ENCODE peak calls at places on chromosome 13, in eight cellular contexts. M is GM23338, J is adrenal gland, U is AG09309, D is heart left ventricle, H is right atrium auricular region, O is A549, N is fibroblast of lung. F is an unnamed sample.

GRCh38 chr13:85411608-85412007 is 387.6 kb downstream of the SLITRK6 start:
- DNase-seq in D (no peak), O (no peak), U (no peak), N (peak), J (no peak), H (no peak), M (no peak), F (no peak)

GRCh38 chr13:79273045-79273444 is 133.0 kb downstream of the RBM26 start:
- DNase-seq in J (no peak), D (no peak), O (no peak), N (no peak), U (no peak), H (no peak), M (no peak), F (no peak)

GRCh38 chr13:44128522-44128921 is 245.1 kb upstream of the SERP2 start:
- DNase-seq in D (peak), J (peak), O (no peak), N (peak), M (no peak), U (no peak), H (peak), F (no peak)

GRCh38 chr13:93775507-93776108 is 549.0 kb downstream of the GPC6 start:
- DNase-seq in J (no peak), O (no peak), M (no peak), H (no peak), U (peak), D (no peak), N (peak), F (no peak)

GRCh38 chr13:47679391-47679790 is 321.7 kb downstream of the SUCLA2 start:
- DNase-seq in O (no peak), D (no peak), N (peak), H (no peak), M (no peak), U (peak), J (no peak), F (no peak)

GRCh38 chr13:80342541-80343371 is 1.8 kb upstream of the SPRY2 start:
- DNase-seq in N (peak), U (no peak), O (peak), H (peak), D (peak), J (peak), M (peak), F (no peak)

GRCh38 chr13:21385710-21386109 is 73.4 kb downstream of the ZDHHC20 start:
- DNase-seq in M (no peak), O (no peak), N (no peak), H (no peak), D (no peak), J (no peak), U (no peak), F (no peak)

GRCh38 chr13:62879071-62879470 is 1463.4 kb upstream of the PCDH20 start:
- DNase-seq in M (no peak), O (no peak), N (peak), D (no peak), U (no peak), H (no peak), J (no peak), F (no peak)

GRCh38 chr13:20796791-20797513 is 23.2 kb upstream of the EEF1AKMT1 start:
- DNase-seq in U (no peak), M (no peak), N (peak), J (no peak), O (no peak), H (no peak), D (no peak), F (no peak)

GRCh38 chr13:91904005-91904404 is 505.6 kb downstream of the GPC5 start:
- DNase-seq in D (no peak), J (no peak), O (no peak), M (no peak), U (no peak), H (no peak), N (no peak), F (peak)

GRCh38 chr13:100203696-100204367 is 114.9 kb downstream of the PCCA start:
- DNase-seq in H (no peak), N (peak), D (no peak), M (no peak), U (no peak), J (no peak), O (no peak), F (peak)

GRCh38 chr13:66154354-66154753 is 1075.8 kb downstream of the PCDH9 start:
- DNase-seq in H (no peak), N (no peak), M (no peak), D (no peak), O (no peak), U (peak), J (no peak), F (no peak)

GRCh38 chr13:23544668-23545067 is 25.5 kb upstream of the TNFRSF19 start:
- DNase-seq in U (no peak), J (no peak), O (no peak), M (no peak), N (no peak), D (no peak), H (no peak), F (no peak)

GRCh38 chr13:41456768-41457588 is at the start of gene RGCC:
- DNase-seq in H (peak), M (peak), J (peak), U (no peak), O (peak), N (peak), D (peak), F (no peak)

GRCh38 chr13:110426745-110427144 is 119.7 kb downstream of the COL4A2 start:
- DNase-seq in H (no peak), U (no peak), D (no peak), J (no peak), N (no peak), M (no peak), O (no peak), F (no peak)

GRCh38 chr13:19601749-19602725 is 31.4 kb upstream of the MPHOSPH8 start:
- DNase-seq in H (no peak), O (peak), J (peak), M (peak), D (peak), N (peak), U (no peak), F (no peak)

GRCh38 chr13:40665754-40666057 is 735 bp downstream of the FOXO1 start:
- DNase-seq in D (no peak), U (no peak), O (no peak), H (no peak), M (no peak), N (peak), J (no peak), F (no peak)

GRCh38 chr13:65638572-65639168 is 1591.5 kb downstream of the PCDH9 start:
- DNase-seq in N (peak), J (peak), M (peak), H (no peak), U (peak), O (peak), D (no peak), F (peak)

GRCh38 chr13:33721719-33722118 is 96.2 kb upstream of the RFC3 start:
- DNase-seq in D (no peak), O (peak), H (no peak), U (no peak), J (peak), N (peak), M (no peak), F (no peak)

GRCh38 chr13:100176781-100177389 is 88.0 kb downstream of the PCCA start:
- DNase-seq in N (peak), M (no peak), U (peak), H (no peak), J (no peak), D (no peak), O (no peak), F (peak)

GRCh38 chr13:62110079-62110478 is 694.4 kb upstream of the PCDH20 start:
- DNase-seq in O (no peak), H (no peak), U (no peak), N (no peak), D (no peak), J (no peak), M (no peak), F (no peak)

GRCh38 chr13:21548577-21548976 is 55.4 kb downstream of the MICU2 start:
- DNase-seq in N (no peak), J (no peak), U (no peak), O (no peak), D (no peak), H (no peak), M (no peak), F (no peak)

GRCh38 chr13:44273991-44274810 is 99.4 kb upstream of the SERP2 start:
- DNase-seq in H (no peak), D (no peak), N (no peak), J (no peak), U (peak), O (no peak), M (no peak), F (no peak)

GRCh38 chr13:58087566-58087965 is 456.0 kb downstream of the PCDH17 start:
- DNase-seq in H (no peak), U (no peak), J (no peak), O (no peak), N (peak), M (peak), D (no peak), F (no peak)

GRCh38 chr13:98581971-98582702 is 5.2 kb upstream of the STK24 start:
- DNase-seq in D (no peak), O (no peak), N (peak), U (no peak), J (no peak), M (no peak), H (no peak), F (no peak)

GRCh38 chr13:101838305-101838835 is 385.9 kb downstream of the ITGBL1 start:
- DNase-seq in U (no peak), N (peak), D (no peak), H (no peak), M (no peak), O (no peak), J (no peak), F (no peak)

GRCh38 chr13:87120476-87120875 is 550.7 kb upstream of the SLITRK5 start:
- DNase-seq in H (no peak), U (no peak), D (no peak), N (no peak), M (no peak), J (no peak), O (no peak), F (no peak)

GRCh38 chr13:40777166-40777956 is 6.4 kb upstream of the MRPS31 start:
- DNase-seq in M (peak), H (no peak), J (peak), D (no peak), N (peak), U (no peak), O (peak), F (no peak)

GRCh38 chr13:81671103-81671502 is 1330.2 kb upstream of the SPRY2 start:
- DNase-seq in N (no peak), H (no peak), J (no peak), O (no peak), M (no peak), U (no peak), D (no peak), F (no peak)

GRCh38 chr13:23599083-23599925 is 29.1 kb downstream of the TNFRSF19 start:
- DNase-seq in D (no peak), O (no peak), U (no peak), N (peak), J (no peak), H (no peak), M (peak), F (peak)

GRCh38 chr13:32645854-32646253 is 59.6 kb downstream of the PDS5B start:
- DNase-seq in O (no peak), U (no peak), N (peak), H (no peak), J (no peak), M (no peak), D (no peak), F (no peak)

GRCh38 chr13:42968906-42969305 is 23.1 kb downstream of the EPSTI1 start:
- DNase-seq in D (no peak), H (no peak), N (no peak), U (no peak), O (no peak), M (peak), J (no peak), F (no peak)

GRCh38 chr13:34720618-34721017 is 221.5 kb upstream of the NBEA start:
- DNase-seq in D (no peak), M (no peak), J (no peak), H (no peak), U (no peak), O (no peak), N (peak), F (no peak)

GRCh38 chr13:106372199-106373160 is 163.0 kb downstream of the EFNB2 start:
- DNase-seq in M (no peak), O (no peak), U (peak), H (no peak), N (peak), D (no peak), J (no peak), F (no peak)

GRCh38 chr13:90552702-90553101 is 794.8 kb upstream of the MIR17HG start:
- DNase-seq in D (no peak), M (no peak), J (no peak), U (no peak), N (no peak), H (no peak), O (no peak), F (no peak)

GRCh38 chr13:109211616-109212015 is 574.8 kb downstream of the IRS2 start:
- DNase-seq in H (no peak), D (no peak), U (no peak), J (no peak), M (no peak), N (peak), O (peak), F (no peak)

GRCh38 chr13:94992277-94992989 is 280.1 kb upstream of the SOX21 start:
- DNase-seq in O (peak), U (no peak), D (no peak), M (no peak), H (no peak), N (peak), J (no peak), F (no peak)

GRCh38 chr13:57624565-57625435 is 6.7 kb upstream of the PCDH17 start:
- DNase-seq in D (peak), J (peak), U (no peak), M (peak), N (peak), O (peak), H (no peak), F (peak)

GRCh38 chr13:37319041-37319443 is 213.6 kb upstream of the CSNK1A1L start:
- DNase-seq in U (peak), D (no peak), M (no peak), H (no peak), J (no peak), N (peak), O (no peak), F (no peak)

DNA sequence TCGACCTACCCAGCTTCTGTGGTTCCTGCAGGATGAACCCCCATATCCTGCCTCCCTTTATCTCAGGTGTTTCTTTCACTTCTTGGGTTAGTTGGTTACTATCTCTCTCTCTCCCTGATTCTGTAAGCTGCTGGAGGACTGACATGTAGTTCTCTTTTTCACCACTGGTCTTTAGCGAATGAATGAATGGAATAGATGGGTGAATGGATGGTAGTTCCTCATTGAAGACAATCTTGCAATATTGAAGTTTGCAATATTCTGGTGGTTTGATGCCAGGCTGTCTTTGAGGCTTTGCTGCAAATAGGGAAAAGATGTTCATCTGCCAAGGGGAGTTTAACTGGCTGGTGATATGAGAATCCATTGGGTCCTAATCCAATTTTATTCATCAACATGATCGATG is 120.2 kb downstream of the UBL3 start:
- DNase-seq in U (no peak), H (no peak), J (no peak), N (no peak), O (no peak), M (peak), D (no peak), F (no peak)
- TF ChIP-seq CTCF in U (no peak), H (no peak), J (no peak), N (peak), O (no peak), M (no peak), D (no peak), F (peak)

DNA sequence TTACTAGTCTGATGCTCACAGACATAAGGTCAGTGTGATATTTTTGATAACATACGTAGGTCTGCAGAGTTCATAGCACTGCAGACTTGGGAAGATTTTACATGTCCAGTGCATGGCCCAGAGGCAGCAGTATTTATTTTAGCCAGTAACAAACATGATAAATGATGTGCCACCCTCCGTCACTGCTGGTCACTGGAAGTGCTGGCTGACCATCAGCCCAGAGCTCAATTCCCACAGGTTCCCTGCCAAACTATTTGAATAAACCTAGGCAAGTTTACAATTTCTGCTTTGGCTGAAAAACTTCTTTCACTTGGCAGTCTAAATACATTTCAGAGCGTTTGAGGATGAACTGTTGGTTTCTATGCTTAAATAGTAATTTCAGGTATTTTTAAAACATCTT is 135.5 kb upstream of the EDNRB start:
- DNase-seq in U (no peak), H (no peak), J (no peak), O (no peak), M (no peak), D (no peak), N (no peak), F (no peak)
- H3K4me3 ChIP-seq in U (no peak), H (no peak), J (no peak), O (no peak), M (no peak), D (no peak), N (no peak), F (no peak)

DNA sequence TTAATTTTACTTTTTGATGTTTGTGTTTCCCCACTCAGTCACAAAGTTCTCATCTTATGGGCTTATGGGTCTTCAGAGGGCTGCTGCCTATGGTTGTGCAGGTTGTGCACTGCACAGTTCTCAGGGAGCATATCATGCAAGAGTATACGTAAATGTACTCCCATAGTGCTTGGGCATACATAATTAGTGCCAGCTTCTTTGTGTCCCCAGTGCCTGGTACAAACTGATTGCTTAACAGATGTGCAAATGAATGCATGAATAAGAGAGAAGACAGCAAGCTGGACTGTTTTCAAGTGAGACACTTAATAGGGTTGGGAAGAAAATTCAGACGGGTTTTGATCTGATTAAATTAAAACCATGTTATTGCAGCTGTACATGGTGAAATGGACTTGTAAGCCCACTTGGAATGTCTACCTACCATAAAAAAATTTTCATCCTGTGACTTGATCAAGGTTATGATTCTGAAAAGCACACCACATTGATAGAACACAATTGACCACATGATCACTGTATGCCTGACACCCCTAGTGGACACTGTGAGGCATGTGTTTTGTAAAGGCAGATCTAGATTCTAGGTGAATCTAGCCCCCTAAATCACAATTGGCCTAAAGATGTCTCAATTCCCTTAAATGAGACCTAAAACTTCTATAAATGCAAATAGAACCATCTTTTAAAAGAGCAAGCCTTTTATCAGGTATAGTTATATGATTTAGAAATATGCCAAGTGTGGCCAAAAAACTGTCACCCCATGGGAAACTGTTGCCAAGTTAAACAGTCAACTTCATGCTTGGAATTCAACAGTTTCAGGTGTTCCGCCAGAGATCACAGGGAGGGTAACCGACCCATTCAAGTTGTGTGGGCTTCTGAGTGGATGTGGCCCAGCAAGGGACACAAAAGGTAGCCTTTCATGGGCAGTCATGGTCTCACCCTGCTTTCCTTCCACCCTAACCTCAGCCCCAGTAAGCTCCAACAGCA is 27.9 kb downstream of the FAM124A start:
- DNase-seq in H (no peak), N (no peak), D (no peak), J (no peak), U (no peak), M (peak), O (no peak), F (no peak)
- TF ChIP-seq CTCF in H (no peak), N (peak), D (peak), J (peak), U (peak), M (peak), O (peak), F (peak)

DNA sequence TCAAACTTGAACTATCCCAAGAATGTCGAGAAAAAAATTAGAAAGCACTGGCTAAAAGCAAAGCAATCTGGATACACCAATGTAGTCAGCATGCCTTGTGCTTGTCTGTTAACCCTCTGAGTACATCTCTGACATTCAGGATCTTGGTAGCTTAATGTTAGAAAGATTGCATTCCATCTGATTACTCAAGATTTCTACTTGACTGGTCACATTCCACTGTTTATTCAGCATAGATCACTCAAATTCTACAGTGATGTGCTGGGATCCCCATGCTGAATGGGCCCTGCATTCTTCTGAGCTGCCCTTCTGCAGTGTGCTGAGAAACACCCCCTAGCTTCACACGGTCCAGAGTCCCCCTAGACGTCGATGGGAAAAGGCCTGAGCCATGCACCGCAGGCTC is 295.4 kb upstream of the MAB21L1 start:
- DNase-seq in H (no peak), N (peak), O (no peak), J (no peak), D (no peak), M (peak), U (peak), F (peak)
- H3K4me3 ChIP-seq in H (no peak), N (no peak), O (no peak), J (no peak), D (no peak), M (no peak), U (no peak), F (no peak)

GRCh38 chr13:60134376-60134775 is 29.4 kb downstream of the DIAPH3 start:
- DNase-seq in D (no peak), H (no peak), M (peak), O (peak), U (no peak), J (no peak), N (no peak), F (no peak)
- TF ChIP-seq CTCF in D (no peak), H (no peak), M (peak), O (no peak), U (peak), J (no peak), N (peak), F (peak)

DNA sequence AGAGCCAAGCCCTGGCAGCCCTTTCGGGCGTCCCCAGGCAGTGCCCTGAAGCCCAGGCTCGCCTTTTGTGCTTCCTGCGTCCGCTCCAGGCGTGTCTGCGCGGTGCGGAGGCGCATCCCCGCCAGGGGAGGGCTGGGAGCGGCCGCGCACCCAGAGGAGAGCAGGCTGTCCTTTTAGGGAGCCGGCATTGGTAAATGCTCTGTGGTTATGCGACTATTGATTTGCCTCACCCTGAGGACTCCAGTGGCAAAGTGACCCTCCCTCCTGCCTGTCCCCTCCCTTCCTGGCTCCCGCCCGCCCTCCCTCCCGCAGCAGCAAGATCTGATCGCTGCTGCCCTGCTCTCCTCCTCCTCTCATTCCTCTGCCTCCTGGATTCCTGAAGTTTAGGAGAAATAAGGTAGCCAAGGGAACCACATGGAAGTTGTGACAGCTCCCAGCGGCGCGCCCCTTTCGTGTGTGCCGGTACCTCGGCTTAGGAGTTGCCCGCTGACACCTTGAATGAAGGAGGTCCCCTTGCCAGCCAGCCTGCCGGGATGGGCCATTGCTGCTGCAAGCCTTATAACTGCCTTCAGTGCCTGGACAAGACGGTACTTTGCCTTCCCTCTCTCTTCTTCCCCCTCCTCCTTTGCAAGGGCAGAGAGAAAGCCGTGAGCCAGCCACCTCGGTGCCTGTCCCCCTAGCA is 167.0 kb downstream of the SLC7A1 start:
- DNase-seq in O (no peak), D (peak), M (peak), H (no peak), J (no peak), U (no peak), N (peak), F (no peak)
- H3K4me3 ChIP-seq in O (peak), D (peak), M (peak), H (peak), J (peak), U (peak), N (no peak), F (no peak)